ENCODE peak calls at places on chromosomes 4 and X, in six cellular contexts. P, M, Z, O, A and N are unnamed samples.
A peak's percentile ranks its signal among the peaks of the same experiment; 100 is the strongest.

GRCh38 chr4:5751073-5751917 is 40.3 kb downstream of the EVC start:
- DNase-seq in P (no peak), Z (no peak), M (no peak), A (no peak), O (peak; percentile 3), N (no peak)

GRCh38 chr4:114056599-114056998 is 77.2 kb upstream of the ARSJ start:
- DNase-seq in M (no peak), P (no peak), Z (no peak), O (no peak), A (no peak), N (no peak)

GRCh38 chr4:122584517-122584916 is 36.3 kb downstream of the IL21 start:
- DNase-seq in O (no peak), A (no peak), P (no peak), M (no peak), Z (no peak), N (no peak)

GRCh38 chr4:40377462-40378385 is 42.6 kb downstream of the CHRNA9 start:
- DNase-seq in O (no peak), Z (no peak), P (no peak), A (no peak), M (no peak), N (no peak)

GRCh38 chrX:117628381-117628780 is 488.2 kb downstream of the KLHL13 start:
- DNase-seq in A (no peak), O (no peak), P (no peak), Z (no peak), M (no peak), N (no peak)

GRCh38 chrX:123222920-123223319 is 38.8 kb downstream of the GRIA3 start:
- DNase-seq in P (no peak), A (no peak), O (no peak), Z (no peak), M (no peak), N (no peak)

GRCh38 chr4:24434193-24434728 is 150.1 kb downstream of the DHX15 start:
- DNase-seq in P (no peak), M (no peak), O (no peak), Z (no peak), A (no peak), N (no peak)

GRCh38 chr4:79366422-79366821 is 40.6 kb upstream of the NAA11 start:
- DNase-seq in O (no peak), A (no peak), M (no peak), P (no peak), Z (no peak), N (no peak)

GRCh38 chrX:29466441-29466840 is 748.9 kb upstream of the MAGEB2 start:
- DNase-seq in A (no peak), M (no peak), O (no peak), Z (no peak), P (no peak), N (no peak)

GRCh38 chr4:110638347-110638746 is 15.5 kb upstream of the PITX2 start:
- DNase-seq in M (no peak), Z (no peak), O (no peak), A (no peak), P (no peak), N (no peak)

GRCh38 chr4:138677651-138678202 is 337.9 kb upstream of the NOCT start:
- DNase-seq in O (no peak), Z (no peak), P (no peak), A (no peak), M (no peak), N (no peak)

GRCh38 chr4:98687876-98688275 is 29.5 kb upstream of the TSPAN5 start:
- DNase-seq in P (no peak), M (no peak), A (no peak), Z (no peak), O (no peak), N (no peak)

GRCh38 chrX:53481093-53481492 is 46.9 kb upstream of the HSD17B10 start:
- DNase-seq in M (no peak), Z (no peak), O (peak; percentile 25), P (no peak), A (no peak), N (peak; percentile 16)

GRCh38 chr4:107577743-107578142 is 142.3 kb downstream of the PAPSS1 start:
- DNase-seq in M (no peak), O (no peak), P (no peak), A (no peak), Z (no peak), N (no peak)

GRCh38 chrX:68332156-68332823 is 101.0 kb downstream of the OPHN1 start:
- DNase-seq in Z (no peak), M (no peak), P (no peak), A (no peak), O (no peak), N (peak; percentile 15)

GRCh38 chrX:38109042-38109904 is 102.9 kb downstream of the SYTL5 start:
- DNase-seq in O (no peak), A (no peak), M (no peak), Z (no peak), P (no peak), N (no peak)

GRCh38 chrX:120474085-120474484 is 5.0 kb upstream of the LAMP2 start:
- DNase-seq in Z (no peak), A (no peak), O (no peak), P (no peak), M (no peak), N (no peak)

GRCh38 chr4:39568805-39569204 is 41.6 kb upstream of the UGDH start:
- DNase-seq in M (peak; percentile 31), P (no peak), O (no peak), Z (no peak), A (no peak), N (no peak)

GRCh38 chrX:3815896-3816664 is 102.6 kb upstream of the PRKX start:
- DNase-seq in M (peak; percentile 13), O (peak; percentile 41), A (peak; percentile 36), Z (no peak), P (peak; percentile 23), N (no peak)

GRCh38 chrX:115939070-115939469 is 231.5 kb upstream of the AGTR2 start:
- DNase-seq in P (no peak), M (peak; percentile 33), Z (no peak), A (no peak), O (no peak), N (no peak)

DNA sequence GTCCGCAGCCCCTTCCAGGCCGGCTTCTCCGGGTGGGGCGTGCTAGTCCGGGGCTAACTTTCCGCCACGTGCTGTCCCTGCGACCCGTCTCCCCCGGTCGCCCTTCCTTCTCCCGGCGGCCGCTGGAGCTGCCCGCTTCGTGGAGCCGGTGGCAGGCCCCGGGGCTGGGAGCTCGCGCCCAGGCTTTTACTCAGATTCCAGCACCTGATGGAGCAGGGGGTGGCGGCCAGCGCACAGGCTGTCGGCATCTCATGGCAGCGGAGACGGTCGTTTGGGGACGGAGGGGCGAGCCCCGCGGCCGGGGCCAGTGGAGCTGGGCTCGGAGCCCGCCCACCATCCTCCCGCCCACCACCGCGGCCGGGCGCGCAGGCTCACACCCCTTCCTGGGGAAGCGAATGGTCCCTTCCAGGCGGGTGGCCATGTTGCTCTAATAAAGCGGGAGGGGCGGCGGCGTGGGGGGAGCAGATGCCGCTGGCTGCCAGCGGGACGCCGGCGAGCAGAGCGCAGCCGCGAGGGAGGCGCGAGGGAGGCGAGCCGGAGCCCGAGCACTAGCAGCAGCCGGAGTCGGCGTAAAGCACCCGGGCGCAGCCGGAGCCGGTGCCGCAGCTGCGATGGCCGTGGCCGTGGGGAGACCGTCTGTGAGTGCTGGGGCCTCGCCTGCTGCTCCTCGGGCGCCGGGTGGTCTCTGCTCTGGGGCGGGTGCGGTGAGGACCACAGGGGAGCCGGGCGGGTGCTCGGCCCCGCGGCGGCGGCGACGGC is at the start of gene SEPTIN11:
- DNase-seq in M (peak; percentile 55), O (peak; percentile 92), A (peak; percentile 85), Z (peak; percentile 62), P (peak; percentile 80), N (peak; percentile 75)
- TF ChIP-seq ZNF274 in M (no peak), O (no peak), A (no peak), Z (no peak), P (no peak), N (no peak)

GRCh38 chr4:38130884-38131283 is 170.7 kb downstream of the PTTG2 start:
- DNase-seq in O (no peak), P (no peak), M (no peak), Z (no peak), A (no peak), N (no peak)
- TF ChIP-seq ZNF274 in O (no peak), P (no peak), M (no peak), Z (no peak), A (no peak), N (no peak)

GRCh38 chr4:69617083-69617694 is 22.3 kb downstream of the UGT2A2 start:
- DNase-seq in P (peak; percentile 47), O (peak; percentile 12), M (no peak), Z (no peak), A (peak; percentile 40), N (peak; percentile 13)
- TF ChIP-seq ZNF274 in P (no peak), O (no peak), M (no peak), Z (no peak), A (no peak), N (no peak)

GRCh38 chr4:19947349-19947748 is 304.4 kb upstream of the SLIT2 start:
- DNase-seq in M (no peak), O (no peak), Z (no peak), P (no peak), A (no peak), N (no peak)
- TF ChIP-seq ZNF274 in M (no peak), O (no peak), Z (no peak), P (no peak), A (no peak), N (no peak)

GRCh38 chrX:42680651-42681050 is 97.3 kb downstream of the PPP1R2C start:
- DNase-seq in A (no peak), M (no peak), Z (peak; percentile 10), P (no peak), O (no peak), N (peak; percentile 82)
- TF ChIP-seq ZNF274 in A (no peak), M (no peak), Z (no peak), P (no peak), O (no peak), N (no peak)